ENCODE peak calls at places on chromosomes 2 and 18, in six cellular contexts. One of them, this sample, is unnamed.

GRCh38 chr2:20168048-20168726 is 56.7 kb downstream of the SDC1 start:
- DNase-seq in PC-3: no peak
- DNase-seq in cardiac septum: no peak
- DNase-seq in fibroblast of lung: no peak
- DNase-seq in body of pancreas: no peak
- DNase-seq in GM23248: no peak
- DNase-seq in this sample: peak

GRCh38 chr2:177334940-177335543 is 57.5 kb upstream of the AGPS start:
- DNase-seq in PC-3: peak
- DNase-seq in cardiac septum: no peak
- DNase-seq in fibroblast of lung: peak
- DNase-seq in body of pancreas: no peak
- DNase-seq in GM23248: peak
- DNase-seq in this sample: peak

GRCh38 chr2:118321436-118322100 is 233.3 kb downstream of the INSIG2 start:
- DNase-seq in PC-3: peak
- DNase-seq in cardiac septum: no peak
- DNase-seq in fibroblast of lung: no peak
- DNase-seq in body of pancreas: peak
- DNase-seq in GM23248: no peak
- DNase-seq in this sample: no peak

GRCh38 chr18:12377556-12378553 is 828 bp upstream of the AFG3L2 start:
- DNase-seq in PC-3: no peak
- DNase-seq in cardiac septum: no peak
- DNase-seq in fibroblast of lung: peak
- DNase-seq in body of pancreas: no peak
- DNase-seq in GM23248: peak
- DNase-seq in this sample: no peak

GRCh38 chr2:82301506-82301905 is 1997.0 kb upstream of the LRRTM1 start:
- DNase-seq in PC-3: no peak
- DNase-seq in cardiac septum: no peak
- DNase-seq in fibroblast of lung: no peak
- DNase-seq in body of pancreas: no peak
- DNase-seq in GM23248: no peak
- DNase-seq in this sample: no peak

GRCh38 chr18:28485210-28485801 is 308.4 kb upstream of the CDH2 start:
- DNase-seq in PC-3: no peak
- DNase-seq in cardiac septum: no peak
- DNase-seq in fibroblast of lung: no peak
- DNase-seq in body of pancreas: no peak
- DNase-seq in GM23248: no peak
- DNase-seq in this sample: no peak

GRCh38 chr18:8084160-8084559 is 517.0 kb downstream of the PTPRM start:
- DNase-seq in PC-3: peak
- DNase-seq in cardiac septum: no peak
- DNase-seq in fibroblast of lung: peak
- DNase-seq in body of pancreas: peak
- DNase-seq in GM23248: peak
- DNase-seq in this sample: peak

GRCh38 chr18:23826850-23827620 is 137.8 kb downstream of the LAMA3 start:
- DNase-seq in PC-3: no peak
- DNase-seq in cardiac septum: no peak
- DNase-seq in fibroblast of lung: no peak
- DNase-seq in body of pancreas: no peak
- DNase-seq in GM23248: peak
- DNase-seq in this sample: no peak

GRCh38 chr2:161076936-161077335 is 83.3 kb upstream of the TANK start:
- DNase-seq in PC-3: no peak
- DNase-seq in cardiac septum: no peak
- DNase-seq in fibroblast of lung: no peak
- DNase-seq in body of pancreas: no peak
- DNase-seq in GM23248: no peak
- DNase-seq in this sample: no peak

GRCh38 chr2:72533767-72534166 is 292.1 kb downstream of the EXOC6B start:
- DNase-seq in PC-3: peak
- DNase-seq in cardiac septum: no peak
- DNase-seq in fibroblast of lung: peak
- DNase-seq in body of pancreas: no peak
- DNase-seq in GM23248: peak
- DNase-seq in this sample: peak

GRCh38 chr2:23118894-23119293 is 266.1 kb upstream of the KLHL29 start:
- DNase-seq in PC-3: no peak
- DNase-seq in cardiac septum: no peak
- DNase-seq in fibroblast of lung: no peak
- DNase-seq in body of pancreas: no peak
- DNase-seq in GM23248: no peak
- DNase-seq in this sample: no peak

GRCh38 chr2:241011296-241011600 is 12.8 kb downstream of the SNED1 start:
- DNase-seq in PC-3: no peak
- DNase-seq in cardiac septum: peak
- DNase-seq in fibroblast of lung: no peak
- DNase-seq in body of pancreas: peak
- DNase-seq in GM23248: no peak
- DNase-seq in this sample: no peak

GRCh38 chr18:28350821-28351220 is 173.9 kb upstream of the CDH2 start:
- DNase-seq in PC-3: no peak
- DNase-seq in cardiac septum: no peak
- DNase-seq in fibroblast of lung: no peak
- DNase-seq in body of pancreas: no peak
- DNase-seq in GM23248: no peak
- DNase-seq in this sample: no peak

GRCh38 chr2:205852457-205852856 is 170.2 kb downstream of the NRP2 start:
- DNase-seq in PC-3: no peak
- DNase-seq in cardiac septum: no peak
- DNase-seq in fibroblast of lung: peak
- DNase-seq in body of pancreas: peak
- DNase-seq in GM23248: no peak
- DNase-seq in this sample: no peak

GRCh38 chr2:23384551-23385349 is at the start of gene KLHL29:
- DNase-seq in PC-3: peak
- DNase-seq in cardiac septum: peak
- DNase-seq in fibroblast of lung: peak
- DNase-seq in body of pancreas: peak
- DNase-seq in GM23248: peak
- DNase-seq in this sample: peak

GRCh38 chr2:19120941-19121750 is 237.3 kb downstream of the OSR1 start:
- DNase-seq in PC-3: peak
- DNase-seq in cardiac septum: no peak
- DNase-seq in fibroblast of lung: peak
- DNase-seq in body of pancreas: no peak
- DNase-seq in GM23248: peak
- DNase-seq in this sample: peak

GRCh38 chr2:174682578-174683391 is 81.5 kb downstream of the CHRNA1 start:
- DNase-seq in PC-3: no peak
- DNase-seq in cardiac septum: peak
- DNase-seq in fibroblast of lung: peak
- DNase-seq in body of pancreas: peak
- DNase-seq in GM23248: peak
- DNase-seq in this sample: peak

GRCh38 chr18:59448546-59448945 is 89.5 kb upstream of the LMAN1 start:
- DNase-seq in PC-3: no peak
- DNase-seq in cardiac septum: no peak
- DNase-seq in fibroblast of lung: no peak
- DNase-seq in body of pancreas: no peak
- DNase-seq in GM23248: peak
- DNase-seq in this sample: peak

This sample was measured in AG08395.